ENCODE peak calls at places on chromosomes 1 and 21, in seven cellular contexts. H is NCI-H2081; A is fibroblast of the aortic adventitia; R is CD8-positive, alpha-beta memory T cell; V is fibroblast of pulmonary artery; Y is activated CD4-positive, CD25-positive, alpha-beta regulatory T cell; T is NCI-H446 treated with DMSO at 0.1 percent for 48 hours. O is an unnamed sample.

GRCh38 chr1:19861034-19861433 is 21.2 kb upstream of the OTUD3 start:
- DNase-seq in T (no peak), H (no peak), R (no peak), A (peak), Y (no peak), V (peak), O (peak)

GRCh38 chr1:211951856-211952255 is 83.5 kb downstream of the INTS7 start:
- DNase-seq in R (no peak), Y (no peak), A (peak), H (peak), V (peak), T (no peak), O (peak)

GRCh38 chr1:109910963-109911798 is 532 bp downstream of the CSF1 start:
- DNase-seq in R (no peak), V (no peak), A (no peak), T (no peak), Y (peak), H (no peak), O (no peak)

GRCh38 chr1:98340511-98340910 is 321.0 kb upstream of the SNX7 start:
- DNase-seq in V (peak), Y (no peak), T (no peak), R (no peak), A (no peak), H (no peak), O (peak)

GRCh38 chr1:203268901-203269653 is 36.2 kb upstream of the BTG2 start:
- DNase-seq in A (peak), T (peak), V (peak), H (peak), R (peak), Y (peak), O (peak)

GRCh38 chr1:206834711-206835110 is 30.7 kb upstream of the IL20 start:
- DNase-seq in Y (no peak), V (peak), T (no peak), H (no peak), R (no peak), A (peak), O (peak)

GRCh38 chr1:58812468-58812867 is 28.6 kb upstream of the JUN start:
- DNase-seq in R (no peak), H (no peak), Y (no peak), V (peak), A (no peak), T (no peak), O (peak)

GRCh38 chr21:33871171-33871570 is 44.4 kb downstream of the ATP5PO start:
- DNase-seq in R (no peak), V (peak), H (no peak), A (no peak), Y (no peak), T (no peak), O (peak)

GRCh38 chr1:214638474-214638807 is 35.4 kb downstream of the CENPF start:
- DNase-seq in A (no peak), H (no peak), T (no peak), Y (no peak), R (no peak), V (no peak), O (no peak)

GRCh38 chr1:231839999-231840398 is 213.4 kb downstream of the DISC1 start:
- DNase-seq in T (no peak), R (no peak), H (no peak), Y (no peak), A (no peak), V (no peak), O (no peak)

GRCh38 chr1:153598309-153599172 is 14.4 kb downstream of the S100A16 start:
- DNase-seq in T (no peak), R (no peak), H (peak), A (no peak), V (peak), Y (no peak), O (peak)

GRCh38 chr1:71089536-71090270 is 8.9 kb upstream of the ZRANB2 start:
- DNase-seq in H (no peak), V (peak), A (peak), Y (no peak), R (no peak), T (no peak), O (peak)

GRCh38 chr1:160354388-160354985 is 11.3 kb downstream of the NCSTN start:
- DNase-seq in R (no peak), T (no peak), A (peak), Y (no peak), V (peak), H (no peak), O (peak)

GRCh38 chr1:36238433-36238832 is 14.2 kb downstream of the THRAP3 start:
- DNase-seq in T (no peak), A (peak), Y (no peak), H (no peak), R (no peak), V (no peak), O (peak)

GRCh38 chr21:29378814-29379213 is 80.1 kb downstream of the BACH1 start:
- DNase-seq in V (peak), R (no peak), A (peak), H (no peak), Y (no peak), T (no peak), O (peak)

GRCh38 chr1:195958131-195958530 is 650.1 kb downstream of the KCNT2 start:
- DNase-seq in H (no peak), V (no peak), R (no peak), A (no peak), Y (no peak), T (no peak), O (no peak)

GRCh38 chr21:44966135-44967081 is 26.6 kb downstream of the SLX9 start:
- DNase-seq in V (peak), Y (no peak), A (peak), R (no peak), H (peak), T (no peak), O (no peak)

GRCh38 chr1:42756956-42757891 is 9.6 kb downstream of the P3H1 start:
- DNase-seq in R (no peak), T (peak), V (peak), H (peak), Y (no peak), A (peak), O (peak)

GRCh38 chr1:53945433-53946251 is at the start of gene IFT25:
- DNase-seq in Y (peak), R (peak), A (peak), V (peak), T (peak), H (peak), O (peak)

GRCh38 chr1:110255388-110255787 is 45.3 kb downstream of the KCNC4 start:
- DNase-seq in T (no peak), V (peak), R (no peak), Y (no peak), H (peak), A (no peak), O (no peak)

GRCh38 chr1:51240096-51240495 is 4.0 kb downstream of the RNF11 start:
- DNase-seq in Y (no peak), V (no peak), H (no peak), A (no peak), R (no peak), T (no peak), O (no peak)

GRCh38 chr1:94927405-94928175 is 680 bp upstream of the CNN3 start:
- DNase-seq in R (no peak), V (peak), H (peak), A (peak), Y (no peak), T (peak), O (peak)

GRCh38 chr1:32448773-32449456 is 16.0 kb upstream of the ZBTB8B start:
- DNase-seq in V (peak), H (no peak), A (peak), R (no peak), Y (no peak), T (no peak), O (no peak)

GRCh38 chr1:10827377-10828333 is 31.2 kb upstream of the CASZ1 start:
- DNase-seq in H (no peak), T (no peak), Y (no peak), R (no peak), V (no peak), A (no peak), O (no peak)

GRCh38 chr21:15735409-15735808 is 5.6 kb downstream of the USP25 start:
- DNase-seq in Y (no peak), A (no peak), R (no peak), H (no peak), V (no peak), T (no peak), O (no peak)

GRCh38 chr1:87899746-87900145 is 571.1 kb downstream of the LMO4 start:
- DNase-seq in A (no peak), R (no peak), T (no peak), Y (no peak), H (no peak), V (no peak), O (no peak)

GRCh38 chr1:225445644-225446297 is 17.9 kb upstream of the LBR start:
- DNase-seq in T (no peak), V (no peak), Y (no peak), H (no peak), R (no peak), A (no peak), O (no peak)

GRCh38 chr1:88779880-88780279 is 95.8 kb downstream of the PKN2 start:
- DNase-seq in H (no peak), R (no peak), T (no peak), Y (no peak), V (no peak), A (no peak), O (no peak)

GRCh38 chr1:27961646-27962221 is 2.0 kb downstream of the XKR8 start:
- DNase-seq in R (no peak), T (no peak), A (no peak), Y (no peak), V (no peak), H (no peak), O (peak)

GRCh38 chr1:40312238-40313205 is 4.6 kb downstream of the COL9A2 start:
- DNase-seq in R (no peak), A (no peak), V (no peak), T (no peak), H (no peak), Y (no peak), O (no peak)

GRCh38 chr1:211082824-211083223 is 51.1 kb downstream of the KCNH1 start:
- DNase-seq in Y (no peak), R (no peak), T (no peak), A (no peak), V (no peak), H (no peak), O (no peak)

O was measured in EH.